ENCODE peak calls at places on chromosomes 3 and 15, in four cellular contexts. One of them, this sample, is unnamed.

GRCh38 chr15:52227456-52227855 is 36.3 kb upstream of the GNB5 start:
- DNase-seq in Panc1: peak; percentile 88
- DNase-seq in mesendoderm: peak; percentile 97
- DNase-seq in RWPE2: no peak
- DNase-seq in this sample: peak; percentile 73

GRCh38 chr15:74468341-74469032 is 7.5 kb upstream of the UBL7 start:
- DNase-seq in Panc1: no peak
- DNase-seq in mesendoderm: no peak
- DNase-seq in RWPE2: no peak
- DNase-seq in this sample: no peak

GRCh38 chr3:66177026-66177425 is 43.8 kb upstream of the SLC25A26 start:
- DNase-seq in Panc1: no peak
- DNase-seq in mesendoderm: no peak
- DNase-seq in RWPE2: no peak
- DNase-seq in this sample: no peak

GRCh38 chr3:178845446-178846118 is 226.0 kb downstream of the ZMAT3 start:
- DNase-seq in Panc1: no peak
- DNase-seq in mesendoderm: no peak
- DNase-seq in RWPE2: no peak
- DNase-seq in this sample: no peak

GRCh38 chr3:188353409-188353808 is 199.5 kb downstream of the LPP start:
- DNase-seq in Panc1: no peak
- DNase-seq in mesendoderm: no peak
- DNase-seq in RWPE2: no peak
- DNase-seq in this sample: no peak

GRCh38 chr3:80297720-80298119 is 529.9 kb upstream of the ROBO1 start:
- DNase-seq in Panc1: no peak
- DNase-seq in mesendoderm: no peak
- DNase-seq in RWPE2: no peak
- DNase-seq in this sample: no peak

GRCh38 chr3:59334585-59334984 is 284.8 kb upstream of the CFAP20DC start:
- DNase-seq in Panc1: no peak
- DNase-seq in mesendoderm: no peak
- DNase-seq in RWPE2: no peak
- DNase-seq in this sample: no peak

GRCh38 chr3:126554560-126555525 is 3.9 kb downstream of the C3orf22 start:
- DNase-seq in Panc1: no peak
- DNase-seq in mesendoderm: no peak
- DNase-seq in RWPE2: no peak
- DNase-seq in this sample: peak; percentile 30

GRCh38 chr3:182241777-182242556 is 530.2 kb downstream of the SOX2 start:
- DNase-seq in Panc1: no peak
- DNase-seq in mesendoderm: no peak
- DNase-seq in RWPE2: no peak
- DNase-seq in this sample: no peak
- H3K4me1 ChIP-seq in Panc1: no peaks in the 10 kb centered on the region
- H3K4me1 ChIP-seq in mesendoderm: no peaks in the 10 kb centered on the region
- H3K4me1 ChIP-seq in RWPE2: no peaks in the 10 kb centered on the region
- H3K4me1 ChIP-seq in this sample: no peaks in the 10 kb centered on the region

GRCh38 chr3:112393360-112393728 is 60.4 kb downstream of the CD200 start:
- DNase-seq in Panc1: no peak
- DNase-seq in mesendoderm: no peak
- DNase-seq in RWPE2: no peak
- DNase-seq in this sample: no peak
- H3K27ac ChIP-seq in Panc1: no peak overlapping the region
- H3K27ac ChIP-seq in mesendoderm: no peak overlapping the region
- H3K27ac ChIP-seq in RWPE2: no peak overlapping the region
- H3K27ac ChIP-seq in this sample: peak overlapping the region; percentile 97

GRCh38 chr15:100306098-100306497 is 35.7 kb downstream of the ADAMTS17 start:
- DNase-seq in Panc1: no peak
- DNase-seq in mesendoderm: no peak
- DNase-seq in RWPE2: no peak
- DNase-seq in this sample: no peak
- H3K4me1 ChIP-seq in Panc1: no peaks in the 10 kb centered on the region
- H3K4me1 ChIP-seq in mesendoderm: no peaks in the 10 kb centered on the region
- H3K4me1 ChIP-seq in RWPE2: peaks cover 10% of the 10 kb centered on the region
- H3K4me1 ChIP-seq in this sample: no peaks in the 10 kb centered on the region

GRCh38 chr15:100735654-100736053 is 133.3 kb downstream of the ASB7 start:
- DNase-seq in Panc1: no peak
- DNase-seq in mesendoderm: no peak
- DNase-seq in RWPE2: no peak
- DNase-seq in this sample: no peak
- H3K27ac ChIP-seq in Panc1: peak overlapping the region; percentile 80
- H3K27ac ChIP-seq in mesendoderm: no peak overlapping the region
- H3K27ac ChIP-seq in RWPE2: no peak overlapping the region
- H3K27ac ChIP-seq in this sample: no peak overlapping the region

GRCh38 chr15:67110400-67110799 is 45.0 kb downstream of the SMAD3 start:
- DNase-seq in Panc1: no peak
- DNase-seq in mesendoderm: no peak
- DNase-seq in RWPE2: no peak
- DNase-seq in this sample: no peak
- H3K4me1 ChIP-seq in Panc1: peaks cover 85% of the 10 kb centered on the region
- H3K4me1 ChIP-seq in mesendoderm: peaks cover 24% of the 10 kb centered on the region
- H3K4me1 ChIP-seq in RWPE2: peaks cover 35% of the 10 kb centered on the region
- H3K4me1 ChIP-seq in this sample: peaks cover 75% of the 10 kb centered on the region

DNA sequence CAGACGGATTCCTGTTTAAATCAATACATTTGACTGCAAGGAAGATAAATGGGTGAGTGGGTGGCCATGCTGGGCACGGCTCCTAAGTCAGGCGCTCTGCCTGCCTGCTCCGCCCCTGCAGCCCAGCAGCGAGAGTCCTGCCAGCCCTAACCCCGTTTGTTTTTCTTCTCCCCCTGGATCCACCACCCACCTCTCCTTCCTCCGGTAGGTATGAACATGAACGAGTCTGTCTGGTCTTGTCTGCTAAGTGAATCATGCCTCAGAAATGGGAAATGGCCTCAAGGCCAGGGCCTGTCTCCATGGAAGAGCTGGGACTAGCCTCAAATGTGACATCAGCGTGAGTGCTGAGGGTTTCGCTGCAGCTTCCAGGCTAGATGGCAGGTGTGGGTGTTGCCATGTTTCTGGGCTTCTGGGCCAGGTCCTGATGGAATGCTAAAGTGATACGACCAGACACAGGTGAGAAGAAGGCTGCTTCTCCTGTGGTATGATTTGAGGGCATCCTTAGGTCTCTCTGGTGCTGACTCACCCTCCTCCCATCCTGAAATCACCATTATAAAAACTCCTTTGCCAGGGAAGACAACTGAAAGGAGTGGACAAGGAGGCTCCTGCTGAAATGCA is 5.6 kb upstream of the FEM1B start:
- DNase-seq in Panc1: no peak
- DNase-seq in mesendoderm: peak; percentile 59
- DNase-seq in RWPE2: peak; percentile 97
- DNase-seq in this sample: peak; percentile 60
- H3K27ac ChIP-seq in Panc1: peak overlapping the region; percentile 37
- H3K27ac ChIP-seq in mesendoderm: no peak overlapping the region
- H3K27ac ChIP-seq in RWPE2: peak overlapping the region; percentile 98
- H3K27ac ChIP-seq in this sample: peak overlapping the region; percentile 46

GRCh38 chr3:72439321-72440183 is 408.7 kb downstream of the SHQ1 start:
- DNase-seq in Panc1: no peak
- DNase-seq in mesendoderm: no peak
- DNase-seq in RWPE2: no peak
- DNase-seq in this sample: no peak

GRCh38 chr3:72438072-72438471 is 410.2 kb downstream of the SHQ1 start:
- DNase-seq in Panc1: no peak
- DNase-seq in mesendoderm: no peak
- DNase-seq in RWPE2: no peak
- DNase-seq in this sample: no peak

GRCh38 chr3:72442755-72443154 is 405.5 kb downstream of the SHQ1 start:
- DNase-seq in Panc1: no peak
- DNase-seq in mesendoderm: no peak
- DNase-seq in RWPE2: no peak
- DNase-seq in this sample: no peak

GRCh38 chr3:72441284-72441994 is 406.8 kb downstream of the SHQ1 start:
- DNase-seq in Panc1: no peak
- DNase-seq in mesendoderm: no peak
- DNase-seq in RWPE2: no peak
- DNase-seq in this sample: no peak

GRCh38 chr3:72440491-72440890 is 407.8 kb downstream of the SHQ1 start:
- DNase-seq in Panc1: no peak
- DNase-seq in mesendoderm: no peak
- DNase-seq in RWPE2: no peak
- DNase-seq in this sample: no peak
- H3K4me1 ChIP-seq in Panc1: peaks cover 14% of the 10 kb centered on the region
- H3K4me1 ChIP-seq in mesendoderm: peaks cover 11% of the 10 kb centered on the region
- H3K4me1 ChIP-seq in RWPE2: peaks cover 9% of the 10 kb centered on the region
- H3K4me1 ChIP-seq in this sample: peaks cover 28% of the 10 kb centered on the region

This sample was measured in SJSA1.